ENCODE peak calls at places on chromosomes 1 and 21, in ten cellular contexts. V, T, Y, H, W, I, A, P, J and O are unnamed samples.

GRCh38 chr1:54619749-54620148 is 3.6 kb downstream of the FAM151A start:
- DNase-seq in P (no peak), A (no peak), H (no peak), V (no peak), Y (no peak), W (no peak), I (no peak), T (no peak), J (no peak), O (no peak)

GRCh38 chr1:29002792-29003191 is 88.4 kb downstream of the EPB41 start:
- DNase-seq in A (no peak), P (no peak), J (no peak), V (no peak), H (no peak), Y (no peak), I (no peak), W (no peak), T (no peak), O (no peak)

GRCh38 chr21:38958940-38959685 is 153.4 kb downstream of the ETS2 start:
- DNase-seq in I (peak), Y (peak), A (peak), T (peak), W (peak), V (peak), J (no peak), H (no peak), P (no peak), O (peak)

GRCh38 chr1:223729906-223730305 is 17.6 kb downstream of the CAPN2 start:
- DNase-seq in J (no peak), Y (no peak), I (no peak), W (no peak), P (no peak), A (no peak), H (no peak), V (no peak), T (no peak), O (no peak)

GRCh38 chr1:95057361-95057760 is 15.4 kb downstream of the ALG14 start:
- DNase-seq in T (no peak), H (no peak), W (no peak), P (no peak), A (no peak), Y (no peak), J (no peak), V (no peak), I (no peak), O (no peak)

GRCh38 chr1:214637125-214637524 is 34.1 kb downstream of the CENPF start:
- DNase-seq in V (no peak), T (no peak), P (no peak), A (no peak), H (no peak), I (no peak), J (no peak), W (no peak), Y (no peak), O (no peak)

GRCh38 chr21:45210461-45210983 is 77.2 kb downstream of the POFUT2 start:
- DNase-seq in J (no peak), V (no peak), P (no peak), A (no peak), H (no peak), I (no peak), Y (no peak), T (no peak), W (no peak), O (no peak)

GRCh38 chr1:58155418-58156123 is 391.0 kb downstream of the OMA1 start:
- DNase-seq in V (no peak), Y (no peak), J (no peak), W (no peak), A (peak), T (no peak), P (peak), H (no peak), I (no peak), O (peak)

GRCh38 chr21:45863751-45864150 is 117.8 kb upstream of the COL6A1 start:
- DNase-seq in A (no peak), W (no peak), Y (no peak), P (no peak), V (no peak), H (no peak), T (no peak), J (no peak), I (no peak), O (no peak)

GRCh38 chr1:227756172-227756959 is 21.1 kb downstream of the SNAP47 start:
- DNase-seq in P (peak), J (no peak), A (peak), V (no peak), H (peak), Y (no peak), I (peak), T (no peak), W (no peak), O (no peak)

GRCh38 chr1:241167121-241167619 is 189.8 kb downstream of the RGS7 start:
- DNase-seq in I (no peak), T (no peak), Y (no peak), J (no peak), H (no peak), P (no peak), A (no peak), W (no peak), V (no peak), O (no peak)

GRCh38 chr1:218891577-218891976 is 282.1 kb upstream of the LYPLAL1 start:
- DNase-seq in H (no peak), Y (no peak), I (no peak), W (no peak), J (no peak), V (no peak), T (no peak), A (peak), P (no peak), O (no peak)

GRCh38 chr1:226325178-226325577 is 16.2 kb upstream of the LIN9 start:
- DNase-seq in Y (no peak), T (peak), H (no peak), P (no peak), J (no peak), A (no peak), V (no peak), W (no peak), I (peak), O (no peak)

GRCh38 chr1:55129194-55129728 is 85.9 kb downstream of the USP24 start:
- DNase-seq in J (no peak), P (no peak), Y (peak), H (no peak), T (peak), V (no peak), W (no peak), I (peak), A (peak), O (no peak)

GRCh38 chr1:227265891-227266290 is 52.4 kb downstream of the CDC42BPA start:
- DNase-seq in W (no peak), T (no peak), A (no peak), V (no peak), J (no peak), I (no peak), H (no peak), P (no peak), Y (no peak), O (no peak)

GRCh38 chr1:209053587-209053986 is 529.9 kb upstream of the CAMK1G start:
- DNase-seq in W (no peak), H (no peak), V (no peak), T (no peak), J (no peak), I (no peak), P (no peak), A (no peak), Y (no peak), O (no peak)

GRCh38 chr1:172980456-172980855 is 70.3 kb downstream of the TNFSF18 start:
- DNase-seq in V (no peak), Y (peak), J (no peak), A (peak), P (no peak), H (no peak), T (peak), I (no peak), W (no peak), O (no peak)

DNA sequence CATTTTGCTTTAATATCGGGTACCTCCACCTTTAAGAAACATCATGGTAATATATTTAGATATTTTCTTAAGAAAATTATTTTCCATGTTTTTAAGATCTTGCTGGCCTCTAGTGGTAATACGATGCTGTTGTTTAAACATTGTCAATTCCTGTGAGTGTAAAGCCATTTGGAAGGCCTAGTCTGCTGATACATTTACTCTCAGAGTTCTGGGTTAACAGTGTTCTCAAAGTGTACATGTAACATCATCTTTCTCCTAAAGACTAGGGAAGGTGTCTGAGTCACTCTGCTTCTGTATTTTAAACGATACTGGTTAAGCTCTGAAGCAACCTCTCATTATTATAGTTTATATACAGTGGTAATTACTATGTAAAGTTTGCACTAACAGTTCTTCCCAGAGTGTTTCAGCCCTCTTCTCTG is 189.1 kb downstream of the RASAL2 start:
- DNase-seq in A (peak), I (peak), T (peak), P (no peak), W (peak), H (no peak), V (no peak), Y (peak), J (no peak), O (no peak)
- TF ChIP-seq CTCF in A (peak), I (peak), T (peak), P (no peak), W (peak), H (peak), V (peak), Y (peak), J (peak), O (no peak)

GRCh38 chr1:22709227-22709626 is 1.4 kb upstream of the EPHB2 start:
- DNase-seq in I (no peak), T (peak), P (no peak), J (no peak), A (no peak), Y (no peak), W (no peak), V (no peak), H (no peak), O (no peak)
- TF ChIP-seq CTCF in I (peak), T (no peak), P (no peak), J (peak), A (peak), Y (peak), W (peak), V (no peak), H (no peak), O (no peak)

GRCh38 chr1:101196668-101197067 is 40.2 kb upstream of the S1PR1 start:
- DNase-seq in H (no peak), P (no peak), A (no peak), V (no peak), Y (no peak), J (no peak), I (no peak), W (no peak), T (no peak), O (no peak)
- TF ChIP-seq CTCF in H (no peak), P (no peak), A (no peak), V (no peak), Y (no peak), J (no peak), I (no peak), W (no peak), T (no peak), O (no peak)

DNA sequence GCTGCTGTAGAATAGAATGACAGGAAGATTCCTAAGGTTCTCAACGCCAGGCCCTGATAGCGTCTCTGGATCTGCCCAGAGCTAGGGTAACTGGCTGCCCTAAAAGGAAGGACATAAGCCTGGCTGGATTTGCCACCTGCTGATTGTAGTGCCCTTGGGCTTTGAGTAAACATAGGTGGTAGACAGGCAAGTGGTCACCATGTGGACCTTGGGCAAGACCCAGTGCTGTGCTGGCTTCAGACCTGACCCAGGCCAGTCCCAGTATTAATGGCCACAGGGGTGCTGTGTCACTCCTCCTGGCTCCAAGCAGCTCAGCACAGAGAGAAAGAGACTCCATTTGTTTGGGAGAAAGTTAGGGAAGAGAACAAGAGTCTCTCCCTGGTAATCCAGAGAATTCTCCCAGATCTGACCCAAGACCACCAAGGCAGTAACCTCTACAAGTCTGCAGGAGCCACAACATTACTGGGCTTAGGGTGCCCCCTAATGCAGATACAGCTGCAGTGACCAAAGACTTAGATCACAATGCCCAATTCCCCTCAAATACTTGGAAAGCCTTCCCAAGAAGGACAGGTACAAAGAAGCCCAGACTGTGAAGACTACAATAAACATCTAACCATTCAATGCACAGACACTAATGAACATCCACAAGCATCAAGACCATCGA is 44.5 kb downstream of the PHTF1 start:
- DNase-seq in Y (no peak), A (no peak), W (no peak), I (peak), P (no peak), J (no peak), H (no peak), V (no peak), T (no peak), O (no peak)
- TF ChIP-seq CTCF in Y (no peak), A (no peak), W (no peak), I (no peak), P (no peak), J (no peak), H (no peak), V (no peak), T (no peak), O (no peak)

DNA sequence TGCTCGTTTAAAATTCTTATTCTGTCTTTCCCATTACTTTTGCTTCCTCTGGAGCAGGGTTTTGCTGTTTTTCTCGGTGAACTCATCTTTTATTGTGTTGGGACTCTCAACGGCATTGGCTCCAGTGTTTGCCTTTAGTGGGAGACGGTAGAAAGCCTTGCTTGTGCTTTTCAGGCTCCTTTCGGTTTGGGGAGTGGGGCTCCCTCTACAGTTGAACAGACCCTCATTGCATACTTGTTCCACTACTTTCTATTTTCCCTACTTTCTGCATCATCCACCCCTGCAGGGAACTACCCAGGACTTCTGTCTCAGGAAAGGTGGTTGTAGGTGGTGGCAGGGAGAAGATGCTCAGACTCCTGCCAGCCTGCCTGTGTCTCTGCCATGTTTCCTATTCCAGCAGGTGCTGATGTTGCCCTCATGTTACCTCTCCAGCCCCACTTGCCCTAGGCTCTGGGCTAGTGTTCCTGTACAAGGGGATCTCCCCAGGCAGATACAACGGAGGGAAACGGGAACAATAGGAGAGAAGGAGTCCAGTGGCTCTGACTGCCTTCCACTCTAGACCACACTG is 68.5 kb upstream of the ZBTB18 start:
- DNase-seq in V (no peak), P (no peak), Y (no peak), T (no peak), H (no peak), J (no peak), W (no peak), I (no peak), A (no peak), O (no peak)
- TF ChIP-seq CTCF in V (no peak), P (no peak), Y (peak), T (no peak), H (no peak), J (no peak), W (no peak), I (no peak), A (no peak), O (no peak)